ENCODE peak calls at places on chromosome 18, in eight cellular contexts. Q is astrocyte of the spinal cord, A is body of pancreas, W is fibroblast of lung, M is spleen, N is adrenal gland, I is SJSA1, V is Karpas-422. U is an unnamed sample.

GRCh38 chr18:50203801-50204604 is 9.1 kb upstream of the MYO5B start:
- DNase-seq in Q (peak), A (peak), W (peak), M (no peak), N (peak), I (peak), V (no peak), U (no peak)

GRCh38 chr18:47265197-47265596 is 13.7 kb upstream of the SKOR2 start:
- DNase-seq in Q (peak), A (no peak), W (no peak), M (no peak), N (no peak), I (peak), V (no peak), U (no peak)

GRCh38 chr18:49917742-49918141 is 104.4 kb upstream of the ACAA2 start:
- DNase-seq in Q (no peak), A (no peak), W (no peak), M (no peak), N (no peak), I (no peak), V (no peak), U (no peak)

GRCh38 chr18:11096411-11096810 is 53.0 kb downstream of the PIEZO2 start:
- DNase-seq in Q (no peak), A (no peak), W (no peak), M (no peak), N (no peak), I (no peak), V (no peak), U (no peak)

GRCh38 chr18:63346031-63346430 is 21.0 kb downstream of the KDSR start:
- DNase-seq in Q (no peak), A (no peak), W (no peak), M (no peak), N (peak), I (no peak), V (no peak), U (no peak)

GRCh38 chr18:63261029-63261428 is 58.5 kb downstream of the BCL2 start:
- DNase-seq in Q (no peak), A (no peak), W (no peak), M (no peak), N (no peak), I (no peak), V (no peak), U (no peak)

GRCh38 chr18:3901811-3902210 is 451.8 kb downstream of the TGIF1 start:
- DNase-seq in Q (no peak), A (no peak), W (no peak), M (no peak), N (no peak), I (no peak), V (no peak), U (no peak)

GRCh38 chr18:34695300-34695699 is 14.8 kb upstream of the DTNA start:
- DNase-seq in Q (no peak), A (no peak), W (no peak), M (no peak), N (no peak), I (no peak), V (no peak), U (no peak)

GRCh38 chr18:36327352-36328316 is 30.1 kb downstream of the FHOD3 start:
- DNase-seq in Q (no peak), A (no peak), W (no peak), M (no peak), N (no peak), I (no peak), V (no peak), U (no peak)

GRCh38 chr18:72502671-72503431 is 41.3 kb downstream of the CBLN2 start:
- DNase-seq in Q (no peak), A (no peak), W (no peak), M (no peak), N (no peak), I (no peak), V (no peak), U (no peak)

GRCh38 chr18:26003817-26004216 is 86.6 kb downstream of the SS18 start:
- DNase-seq in Q (no peak), A (no peak), W (no peak), M (no peak), N (no peak), I (no peak), V (peak), U (no peak)

GRCh38 chr18:59263566-59264135 is 9.6 kb downstream of the RAX start:
- DNase-seq in Q (no peak), A (no peak), W (no peak), M (peak), N (no peak), I (no peak), V (no peak), U (no peak)

DNA sequence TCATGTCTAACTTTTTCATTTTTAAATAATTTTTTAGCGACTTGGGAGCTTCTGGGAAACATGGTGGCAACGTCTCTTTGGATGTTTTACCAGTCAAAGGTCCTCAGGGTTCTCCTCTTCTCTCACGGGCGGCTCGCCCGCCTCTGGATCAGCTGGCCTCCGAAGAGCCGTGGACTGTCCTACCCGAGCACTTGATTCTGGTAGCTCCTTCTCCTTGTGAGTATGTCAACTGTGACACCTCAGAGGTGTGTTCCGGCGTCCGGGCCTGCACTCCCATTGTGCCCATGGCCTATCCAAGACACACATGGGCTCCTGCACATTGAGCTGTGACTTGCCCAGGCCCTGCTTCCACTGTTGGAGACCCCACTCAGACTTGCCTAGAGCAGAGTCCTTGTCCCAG is 104.3 kb downstream of the CEP192 start:
- DNase-seq in Q (no peak), A (no peak), W (no peak), M (no peak), N (no peak), I (no peak), V (no peak), U (no peak)
- H3K4me3 ChIP-seq in Q (no peak), A (no peak), W (no peak), M (no peak), N (no peak), I (no peak), V (no peak), U (no peak)

DNA sequence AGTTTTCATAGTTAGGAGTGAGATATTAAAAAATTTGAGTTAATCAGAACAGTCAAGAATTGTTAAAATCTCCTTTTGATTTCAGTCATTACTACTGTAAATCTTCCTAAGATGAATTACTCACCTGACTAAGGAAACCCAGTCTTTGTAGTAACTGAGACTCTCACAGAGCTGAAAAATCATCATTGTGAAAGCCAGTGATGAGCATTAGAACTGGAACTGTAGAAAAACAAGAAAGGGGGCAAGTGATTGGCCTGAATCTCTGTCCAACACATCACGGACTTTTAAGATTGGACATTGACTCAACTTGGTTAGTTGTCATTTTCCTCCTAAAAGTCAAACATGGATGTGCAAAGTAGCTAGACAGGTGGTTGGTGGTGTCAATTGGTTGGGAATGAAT is 21.9 kb downstream of the SETBP1 start:
- DNase-seq in Q (no peak), A (no peak), W (no peak), M (no peak), N (no peak), I (no peak), V (no peak), U (no peak)
- H3K4me3 ChIP-seq in Q (no peak), A (no peak), W (no peak), M (no peak), N (no peak), I (no peak), V (no peak), U (no peak)

DNA sequence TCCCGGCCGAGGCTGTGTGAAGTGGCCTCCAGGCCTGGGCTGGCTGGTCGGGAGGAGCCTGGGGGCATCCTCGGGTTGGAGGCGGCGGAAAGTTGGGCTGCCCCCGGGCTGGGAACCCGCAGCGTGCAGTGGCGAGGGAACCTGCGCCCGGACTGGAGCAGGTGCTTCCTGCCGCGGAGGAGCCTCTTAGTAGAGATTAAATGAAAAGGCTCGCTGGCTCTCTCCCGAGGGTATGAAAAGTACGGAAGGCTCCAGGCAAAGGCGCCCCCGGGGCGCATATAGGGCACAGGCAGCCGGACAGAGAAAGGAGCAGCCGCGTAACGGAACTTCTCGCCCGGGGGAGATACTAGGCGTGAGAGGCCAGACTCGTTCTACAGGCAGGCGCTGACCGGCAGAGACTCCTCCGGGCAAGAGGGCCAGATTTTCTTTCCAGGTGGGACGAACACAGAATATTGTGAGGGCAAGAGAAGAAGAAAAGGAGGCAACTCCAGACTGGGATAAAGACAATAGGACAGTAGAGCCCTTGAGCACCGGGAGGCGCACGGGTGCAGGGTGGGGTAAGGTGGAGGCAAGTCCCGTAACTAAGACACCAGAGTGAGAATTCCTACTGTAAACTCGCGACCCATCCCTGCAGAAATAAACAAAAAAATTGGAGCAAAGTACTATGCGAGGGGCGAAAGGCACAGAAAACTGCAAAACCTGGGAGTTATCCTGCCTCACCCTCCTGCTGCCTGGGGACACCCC is 828 bp downstream of the CDH2 start:
- DNase-seq in Q (peak), A (no peak), W (peak), M (no peak), N (peak), I (peak), V (no peak), U (no peak)
- H3K4me3 ChIP-seq in Q (peak), A (no peak), W (peak), M (peak), N (peak), I (peak), V (no peak), U (peak)

DNA sequence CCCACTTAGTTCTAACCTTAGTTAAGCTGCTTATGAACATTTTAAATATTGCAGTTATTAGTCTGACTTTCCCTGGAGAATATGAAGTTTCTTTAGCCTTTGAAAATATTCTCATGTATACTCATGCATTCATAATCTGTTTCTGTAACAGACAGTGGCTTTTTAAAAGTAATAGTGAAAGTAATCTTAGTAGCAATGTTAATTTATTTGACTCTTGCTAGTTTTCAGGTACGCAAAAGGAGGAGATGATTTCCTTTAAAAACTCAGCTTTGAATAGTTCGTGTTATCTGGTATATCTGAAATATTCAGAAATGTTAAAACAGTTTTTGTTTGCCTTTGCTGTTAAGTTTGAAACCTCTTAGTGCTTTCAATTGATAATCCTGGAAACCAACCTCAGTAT is 3.8 kb downstream of the ANKRD12 start:
- DNase-seq in Q (no peak), A (no peak), W (no peak), M (no peak), N (no peak), I (no peak), V (no peak), U (no peak)
- H3K4me3 ChIP-seq in Q (no peak), A (no peak), W (no peak), M (peak), N (no peak), I (no peak), V (peak), U (no peak)

DNA sequence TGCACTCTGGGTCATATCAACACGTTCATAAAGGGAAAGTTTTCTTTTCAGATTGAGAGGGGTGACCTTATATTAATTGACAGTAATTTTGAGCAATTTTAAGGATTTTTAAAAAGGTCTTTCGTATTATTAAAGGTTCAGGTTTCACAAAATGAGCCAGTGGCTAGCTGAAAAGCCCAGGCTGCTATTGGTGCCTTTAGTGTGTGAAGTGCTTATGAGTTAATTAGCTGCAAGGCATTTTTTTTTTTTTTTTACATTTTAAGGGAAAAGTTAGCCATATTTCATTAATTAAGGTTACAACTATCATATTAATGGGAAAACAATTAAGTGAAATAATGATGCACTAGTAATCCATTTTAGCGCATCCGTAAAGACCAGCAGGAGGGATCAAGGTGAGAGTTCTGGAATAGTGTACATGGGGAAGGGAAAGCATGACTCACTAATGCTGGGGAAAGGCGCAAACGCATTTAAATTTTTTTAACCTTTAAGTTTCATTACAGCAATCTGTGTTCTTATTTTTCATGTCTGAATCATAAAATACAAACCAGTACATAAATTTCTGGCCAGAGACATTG is 200.0 kb downstream of the ZNF407 start:
- DNase-seq in Q (no peak), A (no peak), W (no peak), M (no peak), N (no peak), I (peak), V (peak), U (no peak)
- H3K4me3 ChIP-seq in Q (no peak), A (no peak), W (peak), M (peak), N (no peak), I (no peak), V (peak), U (no peak)

GRCh38 chr18:21363411-21363810 is 121.4 kb downstream of the GREB1L start:
- DNase-seq in Q (no peak), A (no peak), W (no peak), M (no peak), N (no peak), I (no peak), V (no peak), U (no peak)
- H3K4me3 ChIP-seq in Q (no peak), A (no peak), W (no peak), M (no peak), N (no peak), I (no peak), V (no peak), U (no peak)

U was measured in skeletal muscle cell.